ENCODE peak calls at places on chromosomes 6 and 20, in six cellular contexts. One of them, this sample, is unnamed.

GRCh38 chr6:11120273-11121005 is 8.9 kb upstream of the ERVFRD-1 start:
- DNase-seq in transverse colon: no peak
- DNase-seq in Peyer's patch: no peak
- DNase-seq in SJSA1: peak; percentile 48
- DNase-seq in IMR-90: peak; percentile 72
- DNase-seq in pancreas: no peak
- DNase-seq in this sample: no peak

GRCh38 chr6:31575335-31575901 is at the start of gene TNF:
- DNase-seq in Peyer's patch: no peak
- DNase-seq in pancreas: no peak
- DNase-seq in IMR-90: no peak
- DNase-seq in SJSA1: no peak
- DNase-seq in transverse colon: peak; percentile 68
- DNase-seq in this sample: peak; percentile 74

GRCh38 chr20:15079594-15080340 is 742.4 kb upstream of the FLRT3 start:
- DNase-seq in IMR-90: no peak
- DNase-seq in pancreas: no peak
- DNase-seq in Peyer's patch: no peak
- DNase-seq in transverse colon: no peak
- DNase-seq in SJSA1: no peak
- DNase-seq in this sample: no peak

GRCh38 chr20:56566621-56567020 is 33.6 kb downstream of the FAM209B start:
- DNase-seq in IMR-90: no peak
- DNase-seq in pancreas: no peak
- DNase-seq in Peyer's patch: no peak
- DNase-seq in SJSA1: no peak
- DNase-seq in transverse colon: no peak
- DNase-seq in this sample: no peak

GRCh38 chr6:13485303-13485702 is 2.1 kb downstream of the GFOD1 start:
- DNase-seq in pancreas: no peak
- DNase-seq in IMR-90: no peak
- DNase-seq in transverse colon: no peak
- DNase-seq in Peyer's patch: no peak
- DNase-seq in SJSA1: no peak
- DNase-seq in this sample: no peak

GRCh38 chr6:300494-301198 is 8.4 kb downstream of the DUSP22 start:
- DNase-seq in pancreas: peak; percentile 61
- DNase-seq in transverse colon: no peak
- DNase-seq in SJSA1: no peak
- DNase-seq in IMR-90: no peak
- DNase-seq in Peyer's patch: no peak
- DNase-seq in this sample: no peak

GRCh38 chr6:29294499-29294914 is 7.0 kb upstream of the OR14J1 start:
- DNase-seq in IMR-90: no peak
- DNase-seq in Peyer's patch: no peak
- DNase-seq in SJSA1: no peak
- DNase-seq in pancreas: no peak
- DNase-seq in transverse colon: no peak
- DNase-seq in this sample: no peak

GRCh38 chr6:44002591-44003344 is 124.5 kb downstream of the MRPL14 start:
- DNase-seq in transverse colon: peak; percentile 70
- DNase-seq in IMR-90: peak; percentile 54
- DNase-seq in pancreas: peak; percentile 81
- DNase-seq in SJSA1: no peak
- DNase-seq in Peyer's patch: peak; percentile 78
- DNase-seq in this sample: peak; percentile 49

GRCh38 chr6:6596529-6596928 is 8.0 kb downstream of the LY86 start:
- DNase-seq in pancreas: no peak
- DNase-seq in Peyer's patch: no peak
- DNase-seq in transverse colon: no peak
- DNase-seq in IMR-90: no peak
- DNase-seq in SJSA1: no peak
- DNase-seq in this sample: no peak

GRCh38 chr6:13641315-13641714 is 26.2 kb downstream of the NOL7 start:
- DNase-seq in pancreas: no peak
- DNase-seq in IMR-90: peak; percentile 23
- DNase-seq in transverse colon: no peak
- DNase-seq in SJSA1: no peak
- DNase-seq in Peyer's patch: no peak
- DNase-seq in this sample: no peak

GRCh38 chr6:138814179-138814834 is 18.4 kb downstream of the ECT2L start:
- DNase-seq in SJSA1: no peak
- DNase-seq in transverse colon: no peak
- DNase-seq in pancreas: no peak
- DNase-seq in IMR-90: no peak
- DNase-seq in Peyer's patch: no peak
- DNase-seq in this sample: no peak

GRCh38 chr6:134400941-134401340 is 83.0 kb upstream of the SGK1 start:
- DNase-seq in pancreas: no peak
- DNase-seq in IMR-90: no peak
- DNase-seq in SJSA1: no peak
- DNase-seq in Peyer's patch: no peak
- DNase-seq in transverse colon: no peak
- DNase-seq in this sample: no peak

GRCh38 chr6:53827485-53827884 is 32.7 kb downstream of the LRRC1 start:
- DNase-seq in pancreas: no peak
- DNase-seq in transverse colon: peak; percentile 38
- DNase-seq in SJSA1: no peak
- DNase-seq in IMR-90: no peak
- DNase-seq in Peyer's patch: no peak
- DNase-seq in this sample: no peak

GRCh38 chr20:3753098-3753497 is 14.5 kb downstream of the ADISSP start:
- DNase-seq in transverse colon: peak; percentile 69
- DNase-seq in Peyer's patch: peak; percentile 60
- DNase-seq in SJSA1: peak; percentile 32
- DNase-seq in IMR-90: peak; percentile 73
- DNase-seq in pancreas: no peak
- DNase-seq in this sample: peak; percentile 58

DNA sequence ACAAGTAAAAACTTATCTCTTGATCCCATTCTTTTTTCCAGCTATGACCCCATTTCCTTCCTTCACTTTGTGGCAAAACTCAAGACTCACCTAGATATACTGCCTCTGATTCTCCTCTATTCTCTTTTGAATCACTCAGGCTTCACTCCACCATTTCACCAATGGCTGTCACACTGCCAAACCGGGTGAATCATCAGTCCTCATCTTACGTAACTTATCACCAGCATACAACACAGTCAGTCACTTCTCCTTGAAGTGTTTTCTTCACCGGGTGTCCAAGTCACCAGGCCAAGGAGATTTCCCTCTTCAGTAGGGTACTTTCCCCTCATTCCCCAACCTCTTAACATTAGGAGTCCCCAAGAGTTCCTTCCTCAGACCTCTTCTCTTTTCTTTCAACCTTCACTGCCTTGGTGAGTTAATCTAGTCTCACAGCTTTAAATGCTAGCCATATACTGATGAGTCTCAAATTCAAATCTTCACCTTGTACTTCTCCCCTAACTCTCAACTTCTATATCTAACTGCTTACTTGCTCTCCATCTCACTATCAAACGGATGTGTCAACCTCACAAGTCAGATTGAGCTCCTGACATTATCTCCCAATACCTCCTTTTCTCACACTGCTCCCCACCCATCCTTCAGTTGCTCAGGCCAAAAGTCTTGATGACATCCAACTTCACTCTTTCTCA is 6.0 kb downstream of the TMEM242 start:
- DNase-seq in Peyer's patch: no peak
- DNase-seq in SJSA1: peak; percentile 69
- DNase-seq in transverse colon: peak; percentile 72
- DNase-seq in IMR-90: peak; percentile 92
- DNase-seq in pancreas: no peak
- DNase-seq in this sample: no peak
- H3K27ac ChIP-seq in Peyer's patch: peak overlapping the region; percentile 26
- H3K27ac ChIP-seq in SJSA1: no peak overlapping the region
- H3K27ac ChIP-seq in transverse colon: peak overlapping the region; percentile 63
- H3K27ac ChIP-seq in IMR-90: no peak overlapping the region
- H3K27ac ChIP-seq in pancreas: peak overlapping the region; percentile 19
- H3K27ac ChIP-seq in this sample: no peak overlapping the region

DNA sequence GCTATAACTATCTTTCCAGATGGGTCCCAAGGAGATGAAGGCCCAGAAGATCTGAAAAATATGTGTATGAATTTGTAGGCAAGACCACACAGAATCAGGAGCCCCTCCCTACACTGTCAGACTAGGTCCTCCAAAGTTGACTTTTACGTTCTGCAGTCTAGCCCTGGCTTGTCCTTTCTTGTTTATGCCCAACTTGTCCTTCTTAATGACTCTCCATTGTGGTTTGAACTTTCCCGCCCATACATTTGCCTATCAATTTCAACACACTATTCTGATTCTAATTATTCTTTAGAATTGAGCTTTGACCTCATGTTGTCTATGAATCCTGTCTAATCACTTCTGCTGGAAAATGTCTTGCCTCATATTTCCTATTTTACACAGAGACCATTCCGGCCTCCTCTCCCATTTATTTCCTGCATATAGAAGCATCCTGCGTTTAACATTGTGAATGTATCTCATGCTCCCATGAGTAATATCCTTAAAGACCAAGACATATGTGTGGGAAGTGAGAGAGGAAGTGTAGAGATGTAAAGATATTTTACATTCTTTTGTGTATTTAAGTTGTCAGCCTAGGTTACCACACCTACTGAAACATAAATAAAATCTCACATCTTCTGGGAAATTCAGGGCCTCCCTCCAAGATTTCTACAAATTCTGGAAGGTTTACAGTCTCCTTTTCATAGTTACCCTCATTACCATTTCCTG is 348.3 kb downstream of the BCKDHB start:
- DNase-seq in IMR-90: peak; percentile 38
- DNase-seq in transverse colon: no peak
- DNase-seq in Peyer's patch: no peak
- DNase-seq in pancreas: no peak
- DNase-seq in SJSA1: no peak
- DNase-seq in this sample: no peak
- H3K4me1 ChIP-seq in IMR-90: peaks cover 6% of the 10 kb centered on the region
- H3K4me1 ChIP-seq in transverse colon: no peaks in the 10 kb centered on the region
- H3K4me1 ChIP-seq in Peyer's patch: no peaks in the 10 kb centered on the region
- H3K4me1 ChIP-seq in pancreas: no peaks in the 10 kb centered on the region
- H3K4me1 ChIP-seq in SJSA1: peaks cover 41% of the 10 kb centered on the region
- H3K4me1 ChIP-seq in this sample: no peaks in the 10 kb centered on the region

GRCh38 chr6:168217880-168218537 is 101.6 kb downstream of the DACT2 start:
- DNase-seq in Peyer's patch: no peak
- DNase-seq in IMR-90: no peak
- DNase-seq in pancreas: no peak
- DNase-seq in SJSA1: no peak
- DNase-seq in transverse colon: no peak
- DNase-seq in this sample: no peak
- H3K9me3 ChIP-seq in Peyer's patch: no peaks in the 10 kb centered on the region
- H3K9me3 ChIP-seq in IMR-90: peaks cover 35% of the 10 kb centered on the region
- H3K9me3 ChIP-seq in pancreas: no peaks in the 10 kb centered on the region
- H3K9me3 ChIP-seq in SJSA1: no peaks in the 10 kb centered on the region
- H3K9me3 ChIP-seq in transverse colon: no peaks in the 10 kb centered on the region
- H3K9me3 ChIP-seq in this sample: no peaks in the 10 kb centered on the region

GRCh38 chr6:168527451-168528210 is 86.6 kb downstream of the SMOC2 start:
- DNase-seq in pancreas: no peak
- DNase-seq in SJSA1: no peak
- DNase-seq in transverse colon: no peak
- DNase-seq in IMR-90: no peak
- DNase-seq in Peyer's patch: no peak
- DNase-seq in this sample: no peak

GRCh38 chr6:168525114-168525513 is 84.1 kb downstream of the SMOC2 start:
- DNase-seq in transverse colon: no peak
- DNase-seq in SJSA1: no peak
- DNase-seq in pancreas: no peak
- DNase-seq in IMR-90: no peak
- DNase-seq in Peyer's patch: no peak
- DNase-seq in this sample: no peak

GRCh38 chr6:168525926-168526630 is 85.1 kb downstream of the SMOC2 start:
- DNase-seq in transverse colon: no peak
- DNase-seq in IMR-90: no peak
- DNase-seq in pancreas: no peak
- DNase-seq in Peyer's patch: no peak
- DNase-seq in SJSA1: no peak
- DNase-seq in this sample: no peak

GRCh38 chr6:168528457-168529095 is 87.6 kb downstream of the SMOC2 start:
- DNase-seq in transverse colon: no peak
- DNase-seq in Peyer's patch: no peak
- DNase-seq in pancreas: no peak
- DNase-seq in SJSA1: no peak
- DNase-seq in IMR-90: no peak
- DNase-seq in this sample: no peak

DNA sequence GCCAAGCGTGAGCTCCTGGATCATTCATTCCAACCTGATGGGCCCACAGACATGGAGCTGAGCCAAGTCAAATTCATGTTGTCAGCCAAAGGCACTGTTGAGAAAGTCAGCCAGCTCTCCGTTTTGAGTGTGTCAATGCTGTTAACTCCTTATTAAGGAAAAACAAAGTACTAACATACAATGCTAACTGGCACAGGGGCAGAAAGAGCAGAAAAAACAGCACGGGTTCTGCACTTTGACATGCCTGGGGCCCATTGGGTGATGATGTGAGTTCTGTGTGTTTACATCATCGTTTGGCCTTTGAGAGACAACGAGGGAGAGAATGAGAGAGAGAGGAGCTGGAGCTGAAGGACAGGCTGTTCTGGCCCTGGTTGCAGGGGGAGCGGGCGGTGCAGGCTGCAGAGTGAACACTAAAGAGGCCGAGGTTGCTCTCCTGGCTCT is 85.9 kb downstream of the SMOC2 start:
- DNase-seq in transverse colon: peak; percentile 29
- DNase-seq in SJSA1: no peak
- DNase-seq in Peyer's patch: no peak
- DNase-seq in pancreas: no peak
- DNase-seq in IMR-90: no peak
- DNase-seq in this sample: no peak
- H3K27ac ChIP-seq in transverse colon: peak overlapping the region; percentile 2
- H3K27ac ChIP-seq in SJSA1: no peak overlapping the region
- H3K27ac ChIP-seq in Peyer's patch: no peak overlapping the region
- H3K27ac ChIP-seq in pancreas: peak overlapping the region; percentile 77
- H3K27ac ChIP-seq in IMR-90: no peak overlapping the region
- H3K27ac ChIP-seq in this sample: no peak overlapping the region

DNA sequence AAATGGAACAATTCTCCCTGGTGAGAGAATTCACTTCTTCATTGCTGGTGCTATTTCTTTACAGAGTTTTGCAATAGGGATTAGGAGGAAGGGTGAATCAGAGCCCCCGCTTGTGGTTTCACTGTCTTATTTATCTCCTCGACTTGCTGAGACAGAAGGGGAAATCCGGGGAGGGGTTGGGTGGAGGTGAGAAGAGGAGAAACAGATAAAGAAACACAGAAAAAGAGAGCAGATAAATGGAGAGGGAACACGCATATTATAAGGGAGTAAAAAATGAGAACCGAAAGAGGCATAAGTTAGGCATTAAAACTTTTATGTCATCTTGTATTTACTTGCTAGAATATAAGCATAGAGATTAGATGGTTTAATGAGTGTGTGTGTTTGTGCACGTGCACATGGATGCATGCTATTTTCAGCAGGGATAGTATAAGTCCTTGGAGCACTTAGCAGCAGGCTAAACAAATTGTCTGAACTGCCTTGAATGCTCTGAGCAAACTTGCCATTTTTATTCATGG is 105.0 kb downstream of the OLIG3 start:
- DNase-seq in pancreas: no peak
- DNase-seq in Peyer's patch: no peak
- DNase-seq in transverse colon: peak; percentile 23
- DNase-seq in SJSA1: no peak
- DNase-seq in IMR-90: no peak
- DNase-seq in this sample: peak; percentile 68
- H3K4me1 ChIP-seq in pancreas: no peaks in the 10 kb centered on the region
- H3K4me1 ChIP-seq in Peyer's patch: no peaks in the 10 kb centered on the region
- H3K4me1 ChIP-seq in transverse colon: no peaks in the 10 kb centered on the region
- H3K4me1 ChIP-seq in SJSA1: no peaks in the 10 kb centered on the region
- H3K4me1 ChIP-seq in IMR-90: no peaks in the 10 kb centered on the region
- H3K4me1 ChIP-seq in this sample: peaks cover 66% of the 10 kb centered on the region